ENCODE peak calls at places on chromosomes 4 and X, in nine cellular contexts. F is psoas muscle, T is pancreas, P is heart left ventricle, S is body of pancreas, G is transverse colon, W is DND-41, A is esophagus muscularis mucosa, C is neural progenitor cell. Q is an unnamed sample.

GRCh38 chrX:132461886-132462285 is 27.0 kb downstream of the MBNL3 start:
- DNase-seq in F (no peak), T (no peak), P (no peak), S (no peak), G (no peak), W (no peak), A (no peak), C (no peak), Q (no peak)

GRCh38 chr4:24053906-24054305 is 164.1 kb upstream of the PPARGC1A start:
- DNase-seq in F (no peak), T (no peak), P (no peak), S (no peak), G (no peak), W (no peak), A (no peak), C (no peak), Q (no peak)

GRCh38 chrX:39293203-39293602 is 491.9 kb downstream of the MID1IP1 start:
- DNase-seq in F (no peak), T (no peak), P (no peak), S (no peak), G (no peak), W (no peak), A (no peak), C (no peak), Q (no peak)

GRCh38 chrX:74133156-74133796 is 170.7 kb upstream of the ZCCHC13 start:
- DNase-seq in F (no peak), T (peak; percentile 25), P (no peak), S (no peak), G (no peak), W (peak; percentile 13), A (no peak), C (peak; percentile 81), Q (peak; percentile 31)

GRCh38 chr4:110978761-110979160 is 355.9 kb upstream of the PITX2 start:
- DNase-seq in F (no peak), T (no peak), P (no peak), S (no peak), G (no peak), W (no peak), A (no peak), C (no peak), Q (no peak)

GRCh38 chr4:158538911-158539310 is 17.2 kb downstream of the RXFP1 start:
- DNase-seq in F (no peak), T (no peak), P (no peak), S (no peak), G (no peak), W (no peak), A (no peak), C (no peak), Q (no peak)

GRCh38 chr4:36676139-36677050 is 395.0 kb downstream of the DTHD1 start:
- DNase-seq in F (no peak), T (no peak), P (no peak), S (no peak), G (no peak), W (no peak), A (no peak), C (no peak), Q (no peak)

GRCh38 chr4:124279741-124280140 is 432.8 kb downstream of the ANKRD50 start:
- DNase-seq in F (no peak), T (no peak), P (no peak), S (no peak), G (no peak), W (no peak), A (no peak), C (no peak), Q (no peak)

GRCh38 chr4:185071412-185071811 is 53.1 kb downstream of the HELT start:
- DNase-seq in F (no peak), T (no peak), P (no peak), S (no peak), G (no peak), W (no peak), A (no peak), C (peak; percentile 34), Q (no peak)

GRCh38 chr4:186881521-186882220 is 158.0 kb upstream of the FAT1 start:
- DNase-seq in F (no peak), T (no peak), P (no peak), S (no peak), G (no peak), W (no peak), A (peak; percentile 37), C (no peak), Q (no peak)

GRCh38 chr4:69617083-69617694 is 22.3 kb downstream of the UGT2A2 start:
- DNase-seq in F (no peak), T (no peak), P (no peak), S (no peak), G (no peak), W (no peak), A (no peak), C (peak; percentile 65), Q (no peak)

GRCh38 chr4:48375651-48376291 is 34.4 kb downstream of the SLAIN2 start:
- DNase-seq in F (no peak), T (peak; percentile 26), P (no peak), S (peak; percentile 35), G (peak; percentile 71), W (no peak), A (no peak), C (no peak), Q (no peak)
- H3K27ac ChIP-seq in F (peak overlapping the region; percentile 56), T (no peak overlapping the region), P (no peak overlapping the region), S (peak overlapping the region; percentile 50), G (peak overlapping the region; percentile 76), W (no peak overlapping the region), A (no peak overlapping the region), C (no peak overlapping the region), Q (no peak overlapping the region)

GRCh38 chr4:129094347-129094746 is 1.0 kb upstream of the SCLT1 start:
- DNase-seq in F (no peak), T (no peak), P (no peak), S (no peak), G (no peak), W (no peak), A (no peak), C (no peak), Q (no peak)
- H3K4me3 ChIP-seq in F (peak overlapping the region; percentile 84), T (peak overlapping the region; percentile 80), P (no peak overlapping the region), S (no peak overlapping the region), G (no peak overlapping the region), W (peak overlapping the region; percentile 82), A (no peak overlapping the region), C (no peak overlapping the region), Q (no peak overlapping the region)

DNA sequence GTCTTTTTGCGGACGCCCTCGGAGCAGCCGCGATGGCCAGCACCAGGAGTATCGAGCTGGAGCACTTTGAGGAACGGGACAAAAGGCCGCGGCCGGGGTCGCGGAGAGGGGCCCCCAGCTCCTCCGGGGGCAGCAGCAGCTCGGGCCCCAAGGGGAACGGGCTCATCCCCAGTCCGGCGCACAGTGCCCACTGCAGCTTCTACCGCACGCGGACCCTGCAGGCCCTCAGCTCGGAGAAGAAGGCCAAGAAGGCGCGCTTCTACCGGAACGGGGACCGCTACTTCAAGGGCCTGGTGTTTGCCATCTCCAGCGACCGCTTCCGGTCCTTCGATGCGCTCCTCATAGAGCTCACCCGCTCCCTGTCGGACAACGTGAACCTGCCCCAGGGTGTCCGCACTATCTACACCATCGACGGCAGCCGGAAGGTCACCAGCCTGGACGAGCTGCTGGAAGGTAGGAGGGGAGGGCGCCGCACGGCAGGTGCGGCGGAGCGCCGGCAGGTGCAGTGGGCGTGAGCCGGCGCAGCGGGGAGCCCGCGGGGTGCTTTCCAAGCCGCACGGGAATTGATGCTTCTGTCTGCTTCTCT is 844 bp downstream of the DCLK2 start:
- DNase-seq in F (peak; percentile 23), T (peak; percentile 36), P (peak; percentile 45), S (peak; percentile 61), G (peak; percentile 37), W (no peak), A (no peak), C (peak; percentile 64), Q (no peak)
- H3K27ac ChIP-seq in F (peak overlapping the region; percentile 53), T (peak overlapping the region; percentile 74), P (peak overlapping the region; percentile 84), S (peak overlapping the region; percentile 85), G (peak overlapping the region; percentile 85), W (no peak overlapping the region), A (peak overlapping the region; percentile 92), C (no peak overlapping the region), Q (no peak overlapping the region)

DNA sequence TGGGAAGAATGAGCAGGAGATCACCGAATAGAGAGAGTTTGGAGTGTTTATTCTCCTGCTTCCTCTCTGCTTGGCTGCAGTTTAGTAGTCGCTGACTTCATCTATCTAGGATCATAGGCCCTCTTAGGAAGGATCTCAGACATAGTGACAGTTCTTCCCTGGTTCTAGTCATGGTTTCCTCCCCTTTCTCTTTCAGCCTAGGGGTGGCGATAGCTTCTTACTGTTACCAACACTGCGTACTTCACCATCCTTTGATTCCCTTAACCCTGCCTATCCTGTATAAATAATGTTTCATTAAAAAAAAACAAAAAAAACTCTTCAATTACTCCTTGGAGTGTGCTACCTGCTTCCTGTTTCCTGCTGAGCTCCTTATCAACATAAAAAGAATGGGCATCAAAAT is 103.8 kb downstream of the DDX53 start:
- DNase-seq in F (no peak), T (no peak), P (no peak), S (no peak), G (no peak), W (no peak), A (no peak), C (peak; percentile 1), Q (no peak)
- H3K4me3 ChIP-seq in F (no peak overlapping the region), T (no peak overlapping the region), P (no peak overlapping the region), S (no peak overlapping the region), G (no peak overlapping the region), W (no peak overlapping the region), A (no peak overlapping the region), C (no peak overlapping the region), Q (no peak overlapping the region)

GRCh38 chr4:8595237-8596087 is 2.9 kb downstream of the CPZ start:
- DNase-seq in F (no peak), T (no peak), P (no peak), S (no peak), G (peak; percentile 34), W (no peak), A (no peak), C (no peak), Q (no peak)
- H3K27ac ChIP-seq in F (no peak overlapping the region), T (no peak overlapping the region), P (no peak overlapping the region), S (no peak overlapping the region), G (no peak overlapping the region), W (no peak overlapping the region), A (no peak overlapping the region), C (no peak overlapping the region), Q (no peak overlapping the region)